ENCODE peak calls at places on chromosome 17, in six cellular contexts. N is IMR-90, Y is mesenchymal stem cell, R is H9, G is neuronal stem cell, Q is mesendoderm. J is an unnamed sample.

GRCh38 chr17:55098765-55099164 is 130.2 kb downstream of the STXBP4 start:
- DNase-seq in N (no peak), Q (no peak), R (no peak), Y (no peak), G (no peak), J (no peak)

GRCh38 chr17:45436161-45436560 is 3.5 kb upstream of the ARHGAP27 start:
- DNase-seq in N (no peak), G (no peak), Q (peak), Y (no peak), R (peak), J (no peak)

GRCh38 chr17:72635034-72635654 is 457.3 kb downstream of the SLC39A11 start:
- DNase-seq in G (no peak), N (no peak), Y (no peak), Q (no peak), R (no peak), J (no peak)

GRCh38 chr17:63486317-63487013 is 9.6 kb downstream of the ACE start:
- DNase-seq in Y (no peak), N (no peak), Q (no peak), R (no peak), G (no peak), J (no peak)

GRCh38 chr17:42699415-42699740 is 17.0 kb downstream of the CNTNAP1 start:
- DNase-seq in Q (no peak), N (no peak), R (no peak), Y (no peak), G (no peak), J (no peak)

GRCh38 chr17:57486978-57487377 is 230.7 kb downstream of the MSI2 start:
- DNase-seq in Y (no peak), Q (no peak), N (no peak), R (no peak), G (no peak), J (no peak)

GRCh38 chr17:73633736-73634135 is 10.5 kb downstream of the SDK2 start:
- DNase-seq in Q (no peak), R (no peak), Y (no peak), N (no peak), G (no peak), J (no peak)

GRCh38 chr17:73650617-73651200 is 6.5 kb upstream of the SDK2 start:
- DNase-seq in Q (no peak), N (no peak), R (no peak), Y (no peak), G (no peak), J (no peak)

GRCh38 chr17:65053354-65053881 is 3.1 kb downstream of the GNA13 start:
- DNase-seq in G (no peak), R (no peak), Y (no peak), N (no peak), Q (no peak), J (no peak)

GRCh38 chr17:42183741-42184711 is 1.2 kb downstream of the HCRT start:
- DNase-seq in Y (peak), G (peak), R (peak), N (peak), Q (peak), J (peak)

GRCh38 chr17:50498021-50498874 is 10.0 kb upstream of the MYCBPAP start:
- DNase-seq in Y (no peak), G (no peak), R (no peak), Q (no peak), N (no peak), J (no peak)

GRCh38 chr17:2442166-2442565 is 41.3 kb upstream of the MNT start:
- DNase-seq in R (no peak), N (peak), Q (no peak), Y (no peak), G (no peak), J (no peak)

GRCh38 chr17:9647014-9647413 is 1.7 kb downstream of the USP43 start:
- DNase-seq in R (peak), Q (peak), Y (peak), N (no peak), G (peak), J (no peak)

GRCh38 chr17:37847811-37848331 is 76.3 kb upstream of the TBC1D3K start:
- DNase-seq in G (no peak), R (no peak), Q (no peak), Y (peak), N (no peak), J (no peak)

GRCh38 chr17:79615926-79616325 is 5.1 kb upstream of the RBFOX3 start:
- DNase-seq in N (no peak), G (no peak), Q (no peak), Y (no peak), R (peak), J (no peak)

GRCh38 chr17:83137523-83137922 is 58.1 kb downstream of the METRNL start:
- DNase-seq in Q (no peak), Y (no peak), G (no peak), N (no peak), R (no peak), J (no peak)

GRCh38 chr17:48825446-48826381 is 5.1 kb upstream of the CALCOCO2 start:
- DNase-seq in Q (peak), G (no peak), N (peak), R (no peak), Y (no peak), J (no peak)

GRCh38 chr17:6393368-6393952 is 41.5 kb downstream of the AIPL1 start:
- DNase-seq in G (no peak), Y (peak), N (no peak), R (no peak), Q (peak), J (no peak)

DNA sequence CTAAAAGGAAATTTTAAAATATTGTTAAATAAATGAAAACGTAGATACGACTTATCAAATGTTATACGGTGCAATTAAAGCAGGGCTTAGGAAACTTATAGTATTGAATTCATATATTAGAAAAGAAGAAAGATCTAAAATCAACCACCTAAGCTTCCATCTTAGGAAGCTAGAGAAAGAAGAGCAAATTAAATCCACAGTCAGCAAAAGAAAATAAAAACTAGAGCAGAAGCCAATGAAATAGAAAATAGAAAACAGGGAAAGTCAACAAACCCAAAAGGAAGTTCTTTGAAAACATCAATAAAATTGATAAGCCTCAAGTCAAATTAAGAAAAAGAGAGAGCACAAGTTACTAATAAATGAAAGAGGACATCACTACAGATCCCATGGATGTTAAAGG is 74.6 kb upstream of the CACNG5 start:
- DNase-seq in Y (no peak), N (no peak), G (no peak), Q (no peak), R (no peak), J (no peak)
- H2BK15ac ChIP-seq in Y (no peak), N (no peak), G (no peak), Q (no peak), R (no peak), J (no peak)

DNA sequence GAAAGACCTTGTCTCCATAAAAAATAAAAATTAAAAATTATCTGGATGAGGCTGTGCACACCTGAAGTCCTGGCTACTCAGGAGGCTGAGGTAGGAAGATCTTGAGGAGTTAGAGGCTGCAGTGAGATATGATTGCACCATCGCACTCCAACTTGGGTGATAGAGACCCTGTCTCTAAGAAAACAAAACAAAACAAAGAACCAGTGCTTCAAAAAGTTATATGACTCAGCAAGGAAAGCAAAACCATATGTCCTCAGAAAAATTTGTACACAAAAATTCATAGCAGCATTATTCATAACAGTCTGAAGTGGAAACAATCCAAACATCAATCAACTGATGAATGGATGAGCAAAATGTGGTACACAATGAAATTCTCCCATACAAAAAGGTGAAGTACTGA is 48.9 kb downstream of the SLFN5 start:
- DNase-seq in N (peak), R (no peak), Q (no peak), G (no peak), Y (no peak), J (no peak)
- H2BK15ac ChIP-seq in N (no peak), R (no peak), Q (no peak), G (no peak), Y (no peak), J (no peak)

DNA sequence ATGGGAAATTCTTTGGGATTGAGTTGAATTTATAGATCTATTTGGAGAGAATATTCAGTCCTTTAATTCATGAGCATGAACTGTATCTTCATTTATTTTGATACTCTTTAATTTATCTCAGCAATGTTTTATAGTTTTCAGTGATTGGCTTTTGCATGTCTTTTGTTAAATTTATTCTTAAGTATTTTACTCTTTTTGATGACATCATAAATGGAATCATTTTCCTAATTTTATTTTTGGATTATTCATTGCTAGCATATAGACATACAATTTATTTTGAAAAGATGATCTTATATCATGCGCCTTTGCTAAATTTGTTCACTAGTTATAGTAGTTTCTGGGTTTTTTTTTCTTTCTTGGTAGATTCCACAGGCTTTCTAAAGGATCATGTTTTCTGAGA is 149.2 kb upstream of the ASIC2 start:
- DNase-seq in N (no peak), R (no peak), Y (no peak), Q (no peak), G (no peak), J (no peak)
- H2BK15ac ChIP-seq in N (no peak), R (no peak), Y (no peak), Q (no peak), G (no peak), J (no peak)

GRCh38 chr17:38903404-38903803 is 22.0 kb upstream of the LASP1NB start:
- DNase-seq in Y (no peak), N (no peak), R (no peak), G (no peak), Q (no peak), J (no peak)
- H2BK15ac ChIP-seq in Y (no peak), N (no peak), R (no peak), G (no peak), Q (no peak), J (no peak)

DNA sequence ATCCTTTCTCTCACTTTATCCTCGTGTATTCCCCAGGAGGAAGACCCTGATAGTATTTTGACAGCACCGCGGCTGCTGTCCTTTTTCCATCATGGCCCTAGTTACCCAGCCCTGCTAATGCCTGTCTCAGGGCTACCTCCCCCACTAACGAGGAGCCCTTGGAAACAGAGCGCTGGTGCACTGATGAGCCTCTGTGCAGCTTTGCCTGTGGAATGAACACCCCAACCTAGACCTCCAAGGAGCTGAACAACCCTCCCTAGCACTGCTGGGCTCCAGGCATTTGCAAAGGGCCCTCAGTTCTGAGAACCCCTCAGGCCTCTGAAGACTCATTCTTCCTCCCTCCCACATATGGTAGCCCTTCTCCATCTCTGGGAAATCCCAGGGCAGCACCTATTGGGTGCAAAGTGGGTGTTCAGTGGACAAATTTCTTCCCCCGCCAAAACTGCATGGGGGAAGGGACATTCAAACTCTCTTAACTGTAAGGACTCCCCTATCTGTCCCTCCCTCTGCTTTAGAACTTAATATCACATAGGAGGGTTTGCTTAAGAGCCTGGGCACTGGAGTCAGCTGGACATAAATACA is 23.4 kb upstream of the CCL1 start:
- DNase-seq in Y (no peak), R (peak), N (no peak), G (no peak), Q (no peak), J (no peak)
- H2BK15ac ChIP-seq in Y (no peak), R (no peak), N (no peak), G (no peak), Q (no peak), J (no peak)

DNA sequence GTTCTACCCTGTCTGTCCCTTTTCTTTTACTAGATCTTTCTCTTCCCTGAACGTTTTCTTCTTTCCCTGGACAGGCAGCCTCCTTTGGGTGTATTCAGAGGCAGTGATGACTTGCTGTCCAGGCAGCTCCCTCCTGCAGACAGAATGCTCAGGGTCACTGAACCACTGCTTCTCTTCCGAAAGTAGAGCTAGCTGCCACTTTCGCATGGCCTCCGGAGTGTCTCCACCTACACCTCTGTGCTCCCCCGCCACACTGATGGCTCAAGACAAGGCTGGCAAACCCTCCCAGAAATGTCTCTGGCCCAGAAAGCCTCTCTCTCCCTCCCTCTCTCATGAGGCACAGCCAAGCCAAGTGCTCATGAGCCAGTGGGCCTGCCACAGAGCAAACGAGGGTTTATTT is 207.8 kb downstream of the CDRT15L2 start:
- DNase-seq in R (no peak), G (no peak), N (no peak), Q (no peak), Y (no peak), J (no peak)
- H2BK15ac ChIP-seq in R (no peak), G (no peak), N (no peak), Q (no peak), Y (no peak), J (no peak)

GRCh38 chr17:34542700-34543336 is 36.6 kb upstream of the TMEM132E start:
- DNase-seq in R (peak), Y (peak), N (no peak), Q (peak), G (peak), J (no peak)

DNA sequence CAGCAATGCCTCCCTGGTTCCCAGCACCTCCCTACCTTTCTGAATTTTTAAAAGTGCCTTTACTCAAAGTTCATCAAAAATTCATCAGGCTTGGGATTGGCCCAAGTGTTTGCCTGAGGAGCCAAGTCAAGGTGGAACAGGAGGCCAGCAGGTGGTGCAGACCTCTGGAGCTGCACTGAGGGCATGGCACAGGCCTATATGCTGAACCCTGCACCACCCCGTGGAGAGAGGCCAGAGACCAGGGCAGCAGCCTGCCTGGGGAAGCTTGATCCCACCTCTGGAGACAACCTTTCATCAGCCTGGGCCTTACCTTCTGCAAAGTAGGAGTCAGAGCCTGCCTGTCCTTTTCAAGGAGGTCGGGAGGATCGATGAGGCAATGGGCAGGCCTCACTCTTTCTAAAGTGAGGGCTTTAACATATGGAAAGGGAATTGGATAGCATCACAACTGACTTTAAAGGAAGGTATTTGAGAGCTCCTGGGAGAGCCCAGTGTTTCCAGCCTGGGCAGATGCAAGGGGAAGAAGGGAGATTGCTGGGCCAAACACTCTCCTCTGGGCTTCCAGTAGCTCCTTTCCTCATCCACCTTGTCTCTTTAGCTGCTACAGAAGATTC is 31.8 kb upstream of the TMEM132E start:
- DNase-seq in N (no peak), Q (no peak), R (peak), G (no peak), Y (no peak), J (no peak)
- H2BK15ac ChIP-seq in N (no peak), Q (no peak), R (no peak), G (no peak), Y (no peak), J (no peak)

DNA sequence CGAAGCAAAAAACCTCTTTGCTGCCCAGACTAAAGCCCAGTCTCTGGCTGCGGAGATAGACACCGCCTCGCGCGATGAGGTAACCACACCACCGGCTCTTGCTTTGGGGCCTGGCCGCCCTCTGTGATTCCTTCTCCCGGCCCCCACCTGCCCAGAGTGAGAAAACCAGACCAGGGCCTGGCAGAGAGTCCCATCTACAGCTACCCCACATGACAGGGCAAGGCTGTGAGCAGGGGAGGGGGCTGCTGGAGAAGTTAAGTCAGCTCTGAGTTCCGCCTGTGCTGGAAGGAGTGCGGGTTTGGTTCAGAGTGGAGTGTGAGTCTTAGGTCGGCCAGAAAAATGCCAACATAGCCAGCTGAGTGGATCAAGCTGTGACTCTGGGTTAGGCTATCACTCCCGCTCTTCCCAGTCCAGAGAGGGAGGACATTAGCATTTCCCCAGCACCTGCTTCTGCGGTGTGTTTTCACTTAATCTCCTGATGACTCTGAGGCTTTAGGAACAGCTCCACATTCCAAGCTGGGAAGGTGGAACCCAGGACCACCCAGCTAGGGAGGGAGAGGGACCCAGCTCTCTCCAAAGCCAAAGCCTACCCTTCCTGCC is 139.0 kb downstream of the RAB11FIP4 start:
- DNase-seq in R (no peak), Y (no peak), Q (no peak), G (no peak), N (no peak), J (no peak)
- H2BK15ac ChIP-seq in R (no peak), Y (no peak), Q (no peak), G (no peak), N (no peak), J (no peak)